ENCODE peak calls at places on chromosome 11, in four cellular contexts. One of them, this sample, is unnamed.

GRCh38 chr11:76419896-76420295 is 24.9 kb upstream of the EMSY start:
- DNase-seq in mesendoderm: peak
- DNase-seq in H9: peak
- DNase-seq in IMR-90: no peak
- DNase-seq in this sample: peak

GRCh38 chr11:86047275-86047991 is 21.5 kb downstream of the PICALM start:
- DNase-seq in mesendoderm: no peak
- DNase-seq in H9: no peak
- DNase-seq in IMR-90: peak
- DNase-seq in this sample: peak

GRCh38 chr11:94895971-94896370 is 77.4 kb downstream of the CWC15 start:
- DNase-seq in mesendoderm: no peak
- DNase-seq in H9: no peak
- DNase-seq in IMR-90: peak
- DNase-seq in this sample: peak

GRCh38 chr11:103851166-103851651 is 185.2 kb upstream of the DDI1 start:
- DNase-seq in mesendoderm: no peak
- DNase-seq in H9: no peak
- DNase-seq in IMR-90: peak
- DNase-seq in this sample: peak

GRCh38 chr11:111539426-111540113 is 950 bp upstream of the LAYN start:
- DNase-seq in mesendoderm: no peak
- DNase-seq in H9: no peak
- DNase-seq in IMR-90: no peak
- DNase-seq in this sample: no peak

GRCh38 chr11:57815476-57815875 is 53.9 kb downstream of the CTNND1 start:
- DNase-seq in mesendoderm: no peak
- DNase-seq in H9: no peak
- DNase-seq in IMR-90: no peak
- DNase-seq in this sample: no peak

GRCh38 chr11:68211546-68211945 is 1.6 kb downstream of the KMT5B start:
- DNase-seq in mesendoderm: no peak
- DNase-seq in H9: no peak
- DNase-seq in IMR-90: no peak
- DNase-seq in this sample: no peak

GRCh38 chr11:106101797-106102196 is 24.3 kb downstream of the AASDHPPT start:
- DNase-seq in mesendoderm: no peak
- DNase-seq in H9: no peak
- DNase-seq in IMR-90: peak
- DNase-seq in this sample: peak

GRCh38 chr11:44011797-44012196 is 36.0 kb upstream of the ACCSL start:
- DNase-seq in mesendoderm: no peak
- DNase-seq in H9: no peak
- DNase-seq in IMR-90: peak
- DNase-seq in this sample: peak

GRCh38 chr11:60858731-60859464 is 3.1 kb upstream of the PTGDR2 start:
- DNase-seq in mesendoderm: no peak
- DNase-seq in H9: no peak
- DNase-seq in IMR-90: no peak
- DNase-seq in this sample: no peak

GRCh38 chr11:70244698-70245097 is 25.8 kb upstream of the PPFIA1 start:
- DNase-seq in mesendoderm: no peak
- DNase-seq in H9: no peak
- DNase-seq in IMR-90: peak
- DNase-seq in this sample: peak

GRCh38 chr11:38598413-38598812 is 2000.4 kb upstream of the RAG2 start:
- DNase-seq in mesendoderm: peak
- DNase-seq in H9: no peak
- DNase-seq in IMR-90: no peak
- DNase-seq in this sample: no peak

GRCh38 chr11:33376331-33377099 is 119.3 kb downstream of the HIPK3 start:
- DNase-seq in mesendoderm: peak
- DNase-seq in H9: peak
- DNase-seq in IMR-90: no peak
- DNase-seq in this sample: peak
- H3K4me2 ChIP-seq in mesendoderm: peak
- H3K4me2 ChIP-seq in H9: peak
- H3K4me2 ChIP-seq in IMR-90: peak
- H3K4me2 ChIP-seq in this sample: peak

GRCh38 chr11:128411149-128411548 is 176.2 kb downstream of the ETS1 start:
- DNase-seq in mesendoderm: no peak
- DNase-seq in H9: no peak
- DNase-seq in IMR-90: no peak
- DNase-seq in this sample: no peak

GRCh38 chr11:128409476-128409875 is 177.9 kb downstream of the ETS1 start:
- DNase-seq in mesendoderm: no peak
- DNase-seq in H9: no peak
- DNase-seq in IMR-90: peak
- DNase-seq in this sample: peak

GRCh38 chr11:128407962-128408361 is 179.4 kb downstream of the ETS1 start:
- DNase-seq in mesendoderm: peak
- DNase-seq in H9: no peak
- DNase-seq in IMR-90: peak
- DNase-seq in this sample: peak

GRCh38 chr11:128405693-128406364 is 181.5 kb downstream of the ETS1 start:
- DNase-seq in mesendoderm: no peak
- DNase-seq in H9: no peak
- DNase-seq in IMR-90: no peak
- DNase-seq in this sample: peak

GRCh38 chr11:128406365-128406706 is 181.0 kb downstream of the ETS1 start:
- DNase-seq in mesendoderm: peak
- DNase-seq in H9: no peak
- DNase-seq in IMR-90: no peak
- DNase-seq in this sample: peak
- H3K4me2 ChIP-seq in mesendoderm: no peak
- H3K4me2 ChIP-seq in H9: no peak
- H3K4me2 ChIP-seq in IMR-90: no peak
- H3K4me2 ChIP-seq in this sample: peak

DNA sequence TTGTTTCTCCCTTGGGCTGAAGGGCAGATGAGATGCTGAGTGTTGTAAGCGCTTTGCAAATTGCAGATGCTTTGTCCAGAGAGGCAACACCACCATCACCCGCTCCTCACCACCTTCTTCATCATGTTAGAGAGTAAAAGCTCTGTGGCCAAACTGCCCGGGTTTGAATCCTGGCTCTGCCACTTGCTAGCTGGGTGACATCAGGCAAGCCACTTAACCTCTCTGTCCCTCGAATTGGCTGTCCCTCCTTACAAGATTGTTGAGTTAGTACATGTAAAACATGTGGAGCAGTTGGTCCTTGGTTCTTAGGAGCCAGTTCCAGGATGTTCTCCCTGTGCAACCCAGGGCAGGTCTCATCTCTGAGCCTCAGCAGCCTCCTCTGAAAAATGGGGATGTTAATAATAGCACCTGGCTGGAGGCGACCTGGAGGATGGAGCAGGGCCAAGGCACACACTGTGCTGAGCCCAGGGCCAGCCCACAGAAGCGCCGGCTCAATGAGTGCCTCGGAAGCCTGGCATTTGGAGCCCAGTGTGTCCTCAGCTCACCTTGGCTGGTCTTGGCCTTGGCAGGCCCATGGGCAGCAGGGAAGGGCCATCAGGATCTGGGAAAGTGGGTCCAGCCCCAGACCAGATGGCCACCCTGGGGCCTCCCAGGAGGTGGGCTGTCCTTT is 10.5 kb downstream of the C11orf86 start:
- DNase-seq in mesendoderm: no peak
- DNase-seq in H9: no peak
- DNase-seq in IMR-90: no peak
- DNase-seq in this sample: no peak
- H3K4me2 ChIP-seq in mesendoderm: no peak
- H3K4me2 ChIP-seq in H9: no peak
- H3K4me2 ChIP-seq in IMR-90: no peak
- H3K4me2 ChIP-seq in this sample: no peak

DNA sequence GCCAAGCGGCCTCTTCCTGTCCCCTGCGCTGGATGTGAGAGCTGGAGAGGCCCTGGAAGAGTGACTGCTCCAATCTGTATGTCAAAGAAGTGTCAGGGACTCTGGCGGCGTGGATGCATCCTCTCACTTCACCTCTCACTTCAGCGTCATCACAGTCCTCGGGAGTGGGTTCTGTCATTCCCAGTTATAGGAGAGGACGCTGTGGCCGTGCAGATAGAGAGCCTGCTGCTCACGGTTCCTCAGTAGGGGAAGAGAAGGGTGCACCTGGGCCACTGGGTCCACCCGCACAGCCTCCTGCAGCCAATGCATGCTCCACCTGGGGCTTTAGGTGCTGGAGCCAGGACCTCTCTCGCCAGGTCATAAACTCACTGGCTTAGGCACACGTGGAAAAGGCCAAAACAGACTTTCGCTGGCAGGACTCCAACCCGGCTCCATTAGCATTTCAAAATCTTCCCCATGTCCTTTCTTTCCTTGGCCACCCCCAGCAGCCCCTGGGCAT is 57.6 kb downstream of the ST14 start:
- DNase-seq in mesendoderm: no peak
- DNase-seq in H9: no peak
- DNase-seq in IMR-90: no peak
- DNase-seq in this sample: no peak
- H3K4me2 ChIP-seq in mesendoderm: no peak
- H3K4me2 ChIP-seq in H9: no peak
- H3K4me2 ChIP-seq in IMR-90: no peak
- H3K4me2 ChIP-seq in this sample: no peak

DNA sequence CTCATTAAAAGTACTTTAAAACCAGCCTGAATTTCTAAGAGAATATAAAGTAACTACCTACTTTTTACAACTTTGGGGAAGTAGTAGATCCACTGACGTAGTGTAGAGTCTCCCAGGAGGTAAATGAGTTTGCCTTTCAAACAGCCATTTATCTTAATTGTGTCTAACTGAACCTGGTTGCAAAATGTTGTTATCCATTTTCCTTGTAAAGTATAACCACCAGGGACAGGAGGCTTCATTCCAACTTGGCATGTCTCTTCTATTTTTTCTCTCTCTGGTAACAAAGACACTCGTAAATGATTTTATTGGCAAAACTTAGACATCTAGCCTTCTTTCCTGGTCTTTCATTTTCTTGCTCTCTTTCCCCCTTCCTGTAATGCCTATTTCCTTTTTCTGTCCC is 36.9 kb downstream of the NXPE1 start:
- DNase-seq in mesendoderm: no peak
- DNase-seq in H9: no peak
- DNase-seq in IMR-90: no peak
- DNase-seq in this sample: no peak
- H3K4me2 ChIP-seq in mesendoderm: no peak
- H3K4me2 ChIP-seq in H9: no peak
- H3K4me2 ChIP-seq in IMR-90: no peak
- H3K4me2 ChIP-seq in this sample: no peak

GRCh38 chr11:120065876-120066275 is 72.0 kb downstream of the TRIM29 start:
- DNase-seq in mesendoderm: no peak
- DNase-seq in H9: peak
- DNase-seq in IMR-90: no peak
- DNase-seq in this sample: no peak
- H3K4me2 ChIP-seq in mesendoderm: no peak
- H3K4me2 ChIP-seq in H9: no peak
- H3K4me2 ChIP-seq in IMR-90: no peak
- H3K4me2 ChIP-seq in this sample: no peak

DNA sequence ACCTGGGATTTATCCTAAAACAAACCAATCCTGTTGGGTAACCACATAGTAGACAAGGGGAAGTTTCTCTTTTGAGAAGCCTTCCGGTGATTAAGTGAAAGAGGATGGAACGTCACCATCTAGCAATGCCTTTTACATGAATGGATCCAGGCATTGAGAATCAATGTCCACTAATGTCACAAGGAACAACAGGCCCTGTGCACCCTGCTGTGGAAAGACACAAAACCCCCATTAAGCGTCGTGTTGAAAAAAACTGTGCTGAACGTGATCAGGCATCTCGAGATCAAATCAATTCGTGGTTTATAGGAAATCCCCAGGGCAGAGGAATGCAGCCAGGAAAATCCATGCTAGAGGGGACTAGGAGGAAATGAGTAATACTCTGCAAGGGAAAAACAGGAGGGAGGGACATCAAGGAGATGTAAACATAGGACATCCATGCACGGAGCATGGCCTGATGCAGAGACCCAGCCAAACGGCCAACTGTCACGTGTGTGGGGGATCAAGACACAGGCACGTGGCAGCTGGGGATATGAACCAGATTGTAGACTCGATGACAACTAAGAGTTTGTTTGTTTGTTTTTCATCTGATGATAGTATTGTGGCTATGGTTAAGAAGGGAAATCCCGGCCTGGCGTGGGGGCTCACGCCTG is 38.6 kb upstream of the CARS1 start:
- DNase-seq in mesendoderm: peak
- DNase-seq in H9: no peak
- DNase-seq in IMR-90: peak
- DNase-seq in this sample: peak
- H3K4me2 ChIP-seq in mesendoderm: no peak
- H3K4me2 ChIP-seq in H9: no peak
- H3K4me2 ChIP-seq in IMR-90: peak
- H3K4me2 ChIP-seq in this sample: peak

GRCh38 chr11:35664977-35665441 is 2.4 kb downstream of the TRIM44 start:
- DNase-seq in mesendoderm: no peak
- DNase-seq in H9: no peak
- DNase-seq in IMR-90: peak
- DNase-seq in this sample: peak
- H3K4me2 ChIP-seq in mesendoderm: no peak
- H3K4me2 ChIP-seq in H9: no peak
- H3K4me2 ChIP-seq in IMR-90: peak
- H3K4me2 ChIP-seq in this sample: peak